ENCODE peak calls at places on chromosomes 4 and X, in six cellular contexts. One of them, this sample, is unnamed.

GRCh38 chrX:10414872-10415703 is 205.3 kb downstream of the MID1 start:
- DNase-seq in OCI-LY7: no peak
- DNase-seq in HCT116: no peak
- DNase-seq in GM23248: peak
- DNase-seq in GM23338: no peak
- DNase-seq in hepatocyte: no peak
- DNase-seq in this sample: no peak

GRCh38 chrX:124338733-124339514 is 6.5 kb downstream of the TEX13D start:
- DNase-seq in OCI-LY7: no peak
- DNase-seq in HCT116: no peak
- DNase-seq in GM23248: no peak
- DNase-seq in GM23338: no peak
- DNase-seq in hepatocyte: no peak
- DNase-seq in this sample: no peak

GRCh38 chrX:154660506-154660905 is 7.1 kb upstream of the CTAG2 start:
- DNase-seq in OCI-LY7: no peak
- DNase-seq in HCT116: no peak
- DNase-seq in GM23248: no peak
- DNase-seq in GM23338: no peak
- DNase-seq in hepatocyte: peak
- DNase-seq in this sample: no peak

GRCh38 chr4:85968945-85969830 is 390.7 kb downstream of the MAPK10 start:
- DNase-seq in OCI-LY7: peak
- DNase-seq in HCT116: no peak
- DNase-seq in GM23248: peak
- DNase-seq in GM23338: peak
- DNase-seq in hepatocyte: peak
- DNase-seq in this sample: peak

GRCh38 chr4:75995727-75996126 is 5.0 kb upstream of the SDAD1 start:
- DNase-seq in OCI-LY7: peak
- DNase-seq in HCT116: peak
- DNase-seq in GM23248: peak
- DNase-seq in GM23338: peak
- DNase-seq in hepatocyte: peak
- DNase-seq in this sample: peak

GRCh38 chr4:10107111-10108091 is 9.2 kb downstream of the WDR1 start:
- DNase-seq in OCI-LY7: no peak
- DNase-seq in HCT116: no peak
- DNase-seq in GM23248: peak
- DNase-seq in GM23338: no peak
- DNase-seq in hepatocyte: no peak
- DNase-seq in this sample: no peak

GRCh38 chr4:117786566-117786965 is 247.7 kb upstream of the NDST3 start:
- DNase-seq in OCI-LY7: no peak
- DNase-seq in HCT116: no peak
- DNase-seq in GM23248: no peak
- DNase-seq in GM23338: no peak
- DNase-seq in hepatocyte: no peak
- DNase-seq in this sample: no peak

GRCh38 chr4:152106113-152106763 is 345.4 kb upstream of the GATB start:
- DNase-seq in OCI-LY7: no peak
- DNase-seq in HCT116: peak
- DNase-seq in GM23248: peak
- DNase-seq in GM23338: peak
- DNase-seq in hepatocyte: peak
- DNase-seq in this sample: no peak

GRCh38 chrX:136251042-136251991 is at the start of gene MAP7D3:
- DNase-seq in OCI-LY7: peak
- DNase-seq in HCT116: peak
- DNase-seq in GM23248: peak
- DNase-seq in GM23338: peak
- DNase-seq in hepatocyte: peak
- DNase-seq in this sample: peak

GRCh38 chr4:46386570-46386969 is 3.4 kb downstream of the GABRA2 start:
- DNase-seq in OCI-LY7: no peak
- DNase-seq in HCT116: no peak
- DNase-seq in GM23248: peak
- DNase-seq in GM23338: peak
- DNase-seq in hepatocyte: peak
- DNase-seq in this sample: no peak

GRCh38 chr4:5785806-5786680 is 75.0 kb downstream of the EVC start:
- DNase-seq in OCI-LY7: no peak
- DNase-seq in HCT116: no peak
- DNase-seq in GM23248: peak
- DNase-seq in GM23338: no peak
- DNase-seq in hepatocyte: peak
- DNase-seq in this sample: no peak

GRCh38 chr4:169335331-169335730 is 64.6 kb upstream of the SH3RF1 start:
- DNase-seq in OCI-LY7: no peak
- DNase-seq in HCT116: no peak
- DNase-seq in GM23248: peak
- DNase-seq in GM23338: no peak
- DNase-seq in hepatocyte: peak
- DNase-seq in this sample: no peak

GRCh38 chr4:76571274-76571673 is 136.2 kb downstream of the SHROOM3 start:
- DNase-seq in OCI-LY7: no peak
- DNase-seq in HCT116: no peak
- DNase-seq in GM23248: no peak
- DNase-seq in GM23338: no peak
- DNase-seq in hepatocyte: peak
- DNase-seq in this sample: no peak

GRCh38 chrX:7170903-7171302 is 22.9 kb upstream of the PUDP start:
- DNase-seq in OCI-LY7: peak
- DNase-seq in HCT116: no peak
- DNase-seq in GM23248: no peak
- DNase-seq in GM23338: peak
- DNase-seq in hepatocyte: peak
- DNase-seq in this sample: no peak

GRCh38 chr4:102692474-102692873 is 68.3 kb downstream of the MANBA start:
- DNase-seq in OCI-LY7: no peak
- DNase-seq in HCT116: no peak
- DNase-seq in GM23248: no peak
- DNase-seq in GM23338: no peak
- DNase-seq in hepatocyte: no peak
- DNase-seq in this sample: no peak

GRCh38 chr4:146232131-146232722 is 17.9 kb downstream of the REELD1 start:
- DNase-seq in OCI-LY7: no peak
- DNase-seq in HCT116: no peak
- DNase-seq in GM23248: no peak
- DNase-seq in GM23338: no peak
- DNase-seq in hepatocyte: no peak
- DNase-seq in this sample: no peak

GRCh38 chr4:52640808-52641595 is 18.1 kb downstream of the USP46 start:
- DNase-seq in OCI-LY7: no peak
- DNase-seq in HCT116: peak
- DNase-seq in GM23248: peak
- DNase-seq in GM23338: no peak
- DNase-seq in hepatocyte: no peak
- DNase-seq in this sample: no peak

GRCh38 chrX:18210470-18210869 is 10.2 kb downstream of the BEND2 start:
- DNase-seq in OCI-LY7: no peak
- DNase-seq in HCT116: no peak
- DNase-seq in GM23248: peak
- DNase-seq in GM23338: peak
- DNase-seq in hepatocyte: no peak
- DNase-seq in this sample: peak

GRCh38 chr4:76581276-76581675 is 146.2 kb downstream of the SHROOM3 start:
- DNase-seq in OCI-LY7: no peak
- DNase-seq in HCT116: no peak
- DNase-seq in GM23248: no peak
- DNase-seq in GM23338: no peak
- DNase-seq in hepatocyte: no peak
- DNase-seq in this sample: no peak

GRCh38 chr4:169133932-169134331 is 123.9 kb upstream of the CBR4 start:
- DNase-seq in OCI-LY7: no peak
- DNase-seq in HCT116: no peak
- DNase-seq in GM23248: no peak
- DNase-seq in GM23338: no peak
- DNase-seq in hepatocyte: peak
- DNase-seq in this sample: no peak

GRCh38 chrX:150038356-150038755 is 100.1 kb upstream of the EOLA2 start:
- DNase-seq in OCI-LY7: no peak
- DNase-seq in HCT116: no peak
- DNase-seq in GM23248: no peak
- DNase-seq in GM23338: no peak
- DNase-seq in hepatocyte: no peak
- DNase-seq in this sample: no peak

GRCh38 chr4:53635697-53636483 is 44.6 kb upstream of the LNX1 start:
- DNase-seq in OCI-LY7: no peak
- DNase-seq in HCT116: no peak
- DNase-seq in GM23248: no peak
- DNase-seq in GM23338: no peak
- DNase-seq in hepatocyte: no peak
- DNase-seq in this sample: no peak

GRCh38 chrX:17608898-17609297 is 128.4 kb upstream of the SCML1 start:
- DNase-seq in OCI-LY7: no peak
- DNase-seq in HCT116: no peak
- DNase-seq in GM23248: no peak
- DNase-seq in GM23338: no peak
- DNase-seq in hepatocyte: no peak
- DNase-seq in this sample: no peak

GRCh38 chr4:153447175-153447887 is 18.8 kb upstream of the TMEM131L start:
- DNase-seq in OCI-LY7: no peak
- DNase-seq in HCT116: no peak
- DNase-seq in GM23248: peak
- DNase-seq in GM23338: no peak
- DNase-seq in hepatocyte: peak
- DNase-seq in this sample: no peak

GRCh38 chr4:185710487-185710995 is 101.5 kb downstream of the SORBS2 start:
- DNase-seq in OCI-LY7: no peak
- DNase-seq in HCT116: no peak
- DNase-seq in GM23248: no peak
- DNase-seq in GM23338: no peak
- DNase-seq in hepatocyte: no peak
- DNase-seq in this sample: no peak

GRCh38 chr4:148369919-148370318 is 72.3 kb downstream of the NR3C2 start:
- DNase-seq in OCI-LY7: no peak
- DNase-seq in HCT116: no peak
- DNase-seq in GM23248: no peak
- DNase-seq in GM23338: no peak
- DNase-seq in hepatocyte: no peak
- DNase-seq in this sample: no peak

GRCh38 chr4:4398430-4398829 is 11.5 kb downstream of the NSG1 start:
- DNase-seq in OCI-LY7: no peak
- DNase-seq in HCT116: no peak
- DNase-seq in GM23248: no peak
- DNase-seq in GM23338: no peak
- DNase-seq in hepatocyte: no peak
- DNase-seq in this sample: no peak

GRCh38 chr4:4394644-4395043 is 7.7 kb downstream of the NSG1 start:
- DNase-seq in OCI-LY7: no peak
- DNase-seq in HCT116: no peak
- DNase-seq in GM23248: no peak
- DNase-seq in GM23338: no peak
- DNase-seq in hepatocyte: no peak
- DNase-seq in this sample: no peak

GRCh38 chr4:4397441-4397819 is 10.5 kb downstream of the NSG1 start:
- DNase-seq in OCI-LY7: no peak
- DNase-seq in HCT116: no peak
- DNase-seq in GM23248: no peak
- DNase-seq in GM23338: no peak
- DNase-seq in hepatocyte: no peak
- DNase-seq in this sample: no peak

GRCh38 chr4:4396628-4397440 is 9.9 kb downstream of the NSG1 start:
- DNase-seq in OCI-LY7: no peak
- DNase-seq in HCT116: no peak
- DNase-seq in GM23248: no peak
- DNase-seq in GM23338: peak
- DNase-seq in hepatocyte: no peak
- DNase-seq in this sample: no peak

GRCh38 chr4:4395849-4396627 is 9.1 kb downstream of the NSG1 start:
- DNase-seq in OCI-LY7: peak
- DNase-seq in HCT116: no peak
- DNase-seq in GM23248: peak
- DNase-seq in GM23338: peak
- DNase-seq in hepatocyte: peak
- DNase-seq in this sample: no peak
- TF ChIP-seq EZH2phosphoT487 in OCI-LY7: no peak
- TF ChIP-seq EZH2phosphoT487 in HCT116: no peak
- TF ChIP-seq EZH2phosphoT487 in GM23248: no peak
- TF ChIP-seq EZH2phosphoT487 in GM23338: no peak
- TF ChIP-seq EZH2phosphoT487 in hepatocyte: no peak
- TF ChIP-seq EZH2phosphoT487 in this sample: no peak

DNA sequence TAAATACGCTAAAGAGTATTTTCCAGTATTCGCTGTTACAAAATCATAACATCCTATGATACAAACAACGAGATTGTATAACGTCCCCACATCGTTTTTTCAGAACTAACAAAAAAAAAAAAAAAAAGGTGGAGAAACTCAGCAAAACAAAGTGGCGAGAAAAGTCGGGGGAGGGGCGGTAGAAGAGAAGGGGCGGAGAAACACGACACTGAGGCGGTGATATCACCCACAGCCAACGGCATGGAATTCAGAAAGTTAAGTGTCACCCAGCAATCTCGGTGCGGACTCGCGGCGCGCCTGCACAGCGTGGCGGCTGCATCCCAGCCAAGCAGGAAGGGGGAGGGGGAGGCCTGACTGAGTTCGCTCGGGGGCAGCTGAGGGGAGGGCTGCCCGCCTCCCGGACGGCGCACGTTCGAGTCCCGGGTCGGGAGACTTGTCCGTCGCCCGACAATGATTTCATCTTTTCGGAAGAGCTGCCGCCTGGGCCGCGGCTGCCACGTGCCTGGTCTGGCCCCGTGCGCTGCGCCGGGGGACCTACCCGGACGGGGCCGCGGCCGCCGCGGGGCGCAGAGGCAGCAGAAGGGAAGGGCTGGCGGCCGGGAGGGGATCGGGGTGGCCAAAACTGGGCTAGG is 830 bp downstream of the SETD7 start:
- DNase-seq in OCI-LY7: peak
- DNase-seq in HCT116: peak
- DNase-seq in GM23248: peak
- DNase-seq in GM23338: peak
- DNase-seq in hepatocyte: peak
- DNase-seq in this sample: peak
- H2AFZ ChIP-seq in OCI-LY7: peak
- H2AFZ ChIP-seq in HCT116: no peak
- H2AFZ ChIP-seq in GM23248: peak
- H2AFZ ChIP-seq in GM23338: peak
- H2AFZ ChIP-seq in hepatocyte: peak
- H2AFZ ChIP-seq in this sample: peak

GRCh38 chrX:129655547-129656248 is 942 bp upstream of the APLN start:
- DNase-seq in OCI-LY7: peak
- DNase-seq in HCT116: no peak
- DNase-seq in GM23248: no peak
- DNase-seq in GM23338: peak
- DNase-seq in hepatocyte: no peak
- DNase-seq in this sample: peak
- TF ChIP-seq EZH2phosphoT487 in OCI-LY7: no peak
- TF ChIP-seq EZH2phosphoT487 in HCT116: no peak
- TF ChIP-seq EZH2phosphoT487 in GM23248: no peak
- TF ChIP-seq EZH2phosphoT487 in GM23338: no peak
- TF ChIP-seq EZH2phosphoT487 in hepatocyte: no peak
- TF ChIP-seq EZH2phosphoT487 in this sample: no peak

DNA sequence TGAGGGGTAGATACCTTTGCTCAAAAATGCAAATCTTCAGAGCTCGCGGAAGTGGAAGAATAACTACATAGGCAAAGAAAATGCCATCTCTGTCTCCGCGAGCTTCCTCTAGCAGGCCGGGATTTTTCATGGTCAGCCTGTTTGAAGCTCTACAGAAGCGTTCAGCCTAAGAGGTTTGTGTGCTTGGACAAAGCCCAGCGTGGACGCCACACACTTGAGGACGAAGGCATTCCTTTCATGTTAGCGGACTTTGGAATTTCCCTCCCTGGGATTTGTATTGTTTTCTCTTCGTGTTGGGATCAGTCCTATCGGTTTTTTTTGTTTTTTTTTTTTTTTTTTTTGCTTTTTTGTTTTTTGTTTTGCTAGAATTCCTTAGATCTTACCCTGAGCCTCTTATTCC is 53.7 kb downstream of the SMIM31 start:
- DNase-seq in OCI-LY7: no peak
- DNase-seq in HCT116: no peak
- DNase-seq in GM23248: no peak
- DNase-seq in GM23338: peak
- DNase-seq in hepatocyte: peak
- DNase-seq in this sample: no peak
- H2AFZ ChIP-seq in OCI-LY7: no peak
- H2AFZ ChIP-seq in HCT116: no peak
- H2AFZ ChIP-seq in GM23248: no peak
- H2AFZ ChIP-seq in GM23338: no peak
- H2AFZ ChIP-seq in hepatocyte: no peak
- H2AFZ ChIP-seq in this sample: no peak

This sample was measured in MM.1S.